ENCODE peak calls at places on chromosomes 16 and 17, in four cellular contexts. E, T, O and W are unnamed samples.

GRCh38 chr16:48586083-48586482 is 23.9 kb downstream of the N4BP1 start:
- DNase-seq in E (no peak), O (no peak), T (no peak), W (no peak)

GRCh38 chr17:72977768-72978417 is 114.6 kb downstream of the SLC39A11 start:
- DNase-seq in T (no peak), O (no peak), E (peak; percentile 61), W (no peak)

GRCh38 chr17:43645765-43646481 is 15.8 kb downstream of the MEOX1 start:
- DNase-seq in O (peak; percentile 36), E (no peak), T (no peak), W (peak; percentile 36)

GRCh38 chr16:56632160-56632847 is at the start of gene MT1M:
- DNase-seq in O (peak; percentile 79), E (no peak), T (no peak), W (no peak)

GRCh38 chr16:89602273-89602951 is 11.0 kb upstream of the DPEP1 start:
- DNase-seq in E (peak; percentile 91), T (peak; percentile 67), O (no peak), W (no peak)

GRCh38 chr16:57133101-57133500 is 40.7 kb downstream of the CPNE2 start:
- DNase-seq in O (no peak), T (no peak), E (no peak), W (no peak)

GRCh38 chr16:59887856-59888255 is 1153.7 kb upstream of the GOT2 start:
- DNase-seq in E (no peak), O (no peak), T (no peak), W (no peak)

GRCh38 chr17:79789943-79790804 is 6.7 kb downstream of the CBX8 start:
- DNase-seq in E (no peak), T (no peak), O (peak; percentile 36), W (no peak)

GRCh38 chr17:6910987-6911603 is 79.6 kb upstream of the TEKT1 start:
- DNase-seq in T (no peak), E (peak; percentile 57), O (no peak), W (no peak)

GRCh38 chr16:25747160-25747758 is 55.5 kb downstream of the HS3ST4 start:
- DNase-seq in O (no peak), T (peak; percentile 54), E (no peak), W (no peak)

GRCh38 chr17:83190601-83191387 is 111.4 kb downstream of the METRNL start:
- DNase-seq in E (no peak), O (peak; percentile 0), T (no peak), W (peak; percentile 15)

GRCh38 chr16:73037331-73037745 is 10.6 kb downstream of the ZFHX3 start:
- DNase-seq in E (no peak), O (no peak), T (no peak), W (no peak)

GRCh38 chr17:63545302-63545928 is 4.9 kb upstream of the DCAF7 start:
- DNase-seq in O (no peak), T (no peak), E (no peak), W (no peak)
- H3K27ac ChIP-seq in O (no peak overlapping the region), T (no peak overlapping the region), E (no peak overlapping the region), W (no peak overlapping the region)

DNA sequence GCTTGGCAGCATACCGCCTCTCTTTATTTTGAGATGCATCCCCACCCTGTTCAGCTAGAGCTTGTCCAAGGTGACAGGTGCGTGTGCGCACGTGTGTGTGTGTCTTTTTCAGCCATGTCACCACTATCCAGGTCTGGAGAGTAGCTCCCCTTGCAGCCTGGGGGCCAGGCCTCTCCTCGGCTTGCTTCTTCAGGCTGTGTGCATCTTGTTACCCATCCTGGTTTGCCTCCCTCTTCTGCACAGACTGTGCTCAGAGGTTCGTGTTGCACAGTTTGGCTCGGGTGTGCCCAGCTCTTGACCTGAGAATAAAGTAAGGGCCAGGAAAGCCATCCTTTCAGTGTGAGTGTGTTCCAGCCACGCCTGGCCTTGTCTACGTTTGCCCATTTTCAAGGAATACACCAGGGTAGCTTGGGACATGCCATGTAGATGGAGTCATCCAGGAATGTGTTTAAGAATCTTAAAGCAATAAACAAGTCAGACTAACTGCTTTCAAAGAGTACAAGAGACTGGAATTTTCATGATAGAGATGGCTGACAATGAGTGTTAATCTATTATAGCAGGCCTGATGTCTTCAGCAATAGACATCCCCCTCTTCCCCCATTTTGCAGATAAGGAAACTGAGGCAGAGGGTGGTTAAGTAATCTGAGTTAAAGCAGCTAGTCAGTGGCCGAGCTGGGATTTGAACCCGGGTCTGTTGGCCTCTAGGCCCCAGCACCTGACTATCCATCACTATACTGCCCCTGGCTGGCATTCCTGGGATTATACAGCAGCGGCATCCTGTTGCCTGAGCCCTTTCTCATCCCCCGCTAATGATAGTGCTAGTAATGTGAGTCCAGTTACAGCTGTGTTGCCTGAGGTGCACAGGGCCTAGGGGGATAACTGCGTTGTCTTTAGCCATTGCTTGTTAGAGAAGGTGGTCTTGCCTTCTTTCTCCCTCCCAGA is 77.9 kb downstream of the KSR1 start:
- DNase-seq in O (no peak), T (no peak), E (peak; percentile 98), W (no peak)
- H3K27ac ChIP-seq in O (peak overlapping the region; percentile 85), T (no peak overlapping the region), E (peak overlapping the region; percentile 94), W (no peak overlapping the region)

DNA sequence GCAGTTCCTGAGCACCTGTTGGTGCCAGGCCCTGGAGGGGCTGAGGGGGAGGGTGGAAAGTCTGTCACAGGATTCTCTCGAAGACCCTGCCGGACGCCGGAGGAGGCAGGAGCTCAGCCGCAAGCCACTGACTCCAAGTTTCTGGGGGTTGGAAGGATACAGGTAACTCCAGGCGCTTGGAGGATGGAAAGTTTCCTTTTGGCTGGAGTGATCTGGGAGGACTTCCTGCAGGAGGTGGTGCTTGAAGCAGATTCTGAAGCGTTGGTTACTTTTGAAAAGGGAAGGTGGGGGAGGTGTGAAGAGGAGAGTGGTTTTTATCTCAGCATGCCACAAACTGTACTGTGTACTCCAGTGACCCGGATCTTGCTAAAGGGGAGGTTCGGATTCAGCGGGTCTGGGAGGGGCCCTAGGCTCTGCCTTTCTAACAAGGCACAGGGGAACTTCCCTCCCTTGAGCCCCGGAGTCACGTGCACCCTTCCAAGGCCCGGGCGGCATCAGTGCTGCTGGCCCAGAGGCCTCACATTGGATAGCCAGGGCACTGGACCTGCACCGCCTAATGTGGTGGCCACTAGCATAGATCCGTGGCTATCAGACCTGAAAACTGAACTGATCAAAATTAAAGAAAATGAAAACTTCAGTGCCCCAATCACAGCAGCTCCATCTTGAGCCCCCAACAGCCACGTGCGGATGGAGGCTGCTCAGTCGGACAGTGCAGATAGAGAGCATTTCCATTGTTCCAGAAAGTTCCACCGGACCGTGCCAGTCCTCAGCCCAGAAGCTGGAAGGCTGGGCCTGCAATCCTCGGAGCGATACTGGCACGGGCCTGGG is 42.2 kb upstream of the GSE1 start:
- DNase-seq in T (peak; percentile 87), O (peak; percentile 56), E (no peak), W (no peak)
- H3K27ac ChIP-seq in T (peak overlapping the region; percentile 67), O (peak overlapping the region; percentile 30), E (no peak overlapping the region), W (no peak overlapping the region)

GRCh38 chr16:84442416-84443145 is 61.9 kb downstream of the MEAK7 start:
- DNase-seq in O (no peak), E (no peak), T (no peak), W (no peak)
- H3K27ac ChIP-seq in O (no peak overlapping the region), E (no peak overlapping the region), T (no peak overlapping the region), W (peak overlapping the region; percentile 32)

GRCh38 chr17:57295526-57296023 is 39.3 kb downstream of the MSI2 start:
- DNase-seq in O (no peak), T (no peak), E (peak; percentile 71), W (no peak)
- H3K27ac ChIP-seq in O (no peak overlapping the region), T (no peak overlapping the region), E (peak overlapping the region; percentile 55), W (no peak overlapping the region)

DNA sequence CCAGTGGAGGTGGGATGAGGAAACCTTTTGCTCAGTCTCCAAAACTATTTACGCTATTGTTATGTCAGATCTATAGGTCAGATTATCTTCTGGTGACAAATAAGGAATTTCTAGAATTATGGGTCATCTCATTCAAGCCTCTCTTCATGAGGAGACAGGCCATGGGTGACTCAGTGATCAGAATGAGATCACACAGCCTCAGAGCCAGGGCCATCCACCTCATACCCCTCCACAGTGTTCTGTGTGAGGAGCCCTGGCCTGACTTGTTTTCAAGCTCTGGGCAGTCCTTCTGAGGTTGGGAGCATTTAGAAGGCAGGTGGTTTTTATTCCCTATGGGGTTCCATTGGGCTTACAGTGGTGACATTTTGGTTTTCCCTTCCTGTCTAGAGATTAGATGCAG is 26.5 kb downstream of the YPEL2 start:
- DNase-seq in T (no peak), E (peak; percentile 73), O (no peak), W (no peak)
- H3K27ac ChIP-seq in T (no peak overlapping the region), E (no peak overlapping the region), O (no peak overlapping the region), W (no peak overlapping the region)

GRCh38 chr16:17409894-17410293 is 60.9 kb downstream of the XYLT1 start:
- DNase-seq in O (no peak), T (no peak), E (no peak), W (no peak)

GRCh38 chr16:17414421-17414820 is 56.3 kb downstream of the XYLT1 start:
- DNase-seq in O (no peak), T (no peak), E (no peak), W (no peak)

GRCh38 chr16:17413508-17413907 is 57.3 kb downstream of the XYLT1 start:
- DNase-seq in O (no peak), E (no peak), T (no peak), W (no peak)

GRCh38 chr16:17411263-17411662 is 59.5 kb downstream of the XYLT1 start:
- DNase-seq in E (no peak), O (no peak), T (no peak), W (no peak)

GRCh38 chr16:17412221-17412620 is 58.5 kb downstream of the XYLT1 start:
- DNase-seq in O (peak; percentile 27), E (peak; percentile 61), T (no peak), W (no peak)
- H3K27ac ChIP-seq in O (peak overlapping the region; percentile 30), E (no peak overlapping the region), T (no peak overlapping the region), W (no peak overlapping the region)

GRCh38 chr17:77286391-77286640 is 145.5 kb downstream of the SEC14L1 start:
- DNase-seq in T (no peak), E (no peak), O (no peak), W (no peak)
- H3K27ac ChIP-seq in T (no peak overlapping the region), E (peak overlapping the region; percentile 93), O (peak overlapping the region; percentile 90), W (peak overlapping the region; percentile 80)